ENCODE peak calls at places on chromosomes 13 and 19, in eight cellular contexts. Y is left colon; N is psoas muscle; I is tibial artery; P is esophagus squamous epithelium; X is activated T-helper 1 cell treated with anti-CD3 and anti-CD28 coated beads, Interleukin-12 subunit alpha, Interleukin-12 subunit beta, Interleukin-2, Interleukin-4 antibody, amounts not matched to agents 30 ng/mL and 10 ng/mL and 1 ng/mL, durations not matched to agents 14 hours and 24 hours and 36 hours; A is nucleus accumbens; K is posterior cingulate gyrus. E is an unnamed sample.

GRCh38 chr13:42367836-42368235 is 95.9 kb downstream of the AKAP11 start:
- DNase-seq in Y (no peak), N (no peak), I (no peak), P (no peak), X (no peak), A (no peak), K (no peak), E (no peak)

GRCh38 chr19:37218592-37218935 is 550 bp downstream of the ZNF383 start:
- DNase-seq in Y (no peak), N (no peak), I (no peak), P (no peak), X (no peak), A (no peak), K (no peak), E (no peak)

GRCh38 chr19:19306191-19306590 is 14.1 kb downstream of the SUGP1 start:
- DNase-seq in Y (no peak), N (no peak), I (no peak), P (no peak), X (no peak), A (no peak), K (no peak), E (no peak)

GRCh38 chr13:36353001-36353400 is 6.8 kb upstream of the SPART start:
- DNase-seq in Y (no peak), N (no peak), I (no peak), P (no peak), X (no peak), A (no peak), K (no peak), E (no peak)

GRCh38 chr19:39705578-39706188 is 1.4 kb downstream of the LGALS14 start:
- DNase-seq in Y (no peak), N (no peak), I (no peak), P (no peak), X (peak), A (no peak), K (no peak), E (no peak)

GRCh38 chr19:1261863-1262686 is 7.1 kb upstream of the CIRBP start:
- DNase-seq in Y (peak), N (peak), I (peak), P (no peak), X (no peak), A (peak), K (no peak), E (no peak)

GRCh38 chr19:40217027-40217810 is 965 bp downstream of the TTC9B start:
- DNase-seq in Y (peak), N (peak), I (no peak), P (no peak), X (no peak), A (peak), K (no peak), E (no peak)

GRCh38 chr19:30682576-30683536 is 310.7 kb downstream of the ZNF536 start:
- DNase-seq in Y (no peak), N (peak), I (peak), P (no peak), X (no peak), A (peak), K (peak), E (no peak)

GRCh38 chr13:95253033-95253432 is 48.2 kb downstream of the ABCC4 start:
- DNase-seq in Y (no peak), N (no peak), I (no peak), P (no peak), X (no peak), A (no peak), K (no peak), E (no peak)

GRCh38 chr19:48135411-48135810 is 24.8 kb upstream of the PLA2G4C start:
- DNase-seq in Y (no peak), N (no peak), I (no peak), P (no peak), X (no peak), A (no peak), K (no peak), E (no peak)

GRCh38 chr13:112614835-112615234 is 26.9 kb upstream of the TUBGCP3 start:
- DNase-seq in Y (no peak), N (no peak), I (no peak), P (no peak), X (no peak), A (no peak), K (no peak), E (no peak)

GRCh38 chr13:41259875-41260501 is 3.4 kb downstream of the MTRF1 start:
- DNase-seq in Y (no peak), N (no peak), I (no peak), P (no peak), X (no peak), A (no peak), K (no peak), E (no peak)

GRCh38 chr19:7888145-7888825 is at the start of gene LRRC8E:
- DNase-seq in Y (peak), N (no peak), I (no peak), P (no peak), X (no peak), A (no peak), K (no peak), E (no peak)

GRCh38 chr13:51645154-51645650 is 60.9 kb downstream of the WDFY2 start:
- DNase-seq in Y (no peak), N (no peak), I (no peak), P (no peak), X (no peak), A (no peak), K (no peak), E (no peak)

GRCh38 chr19:1074512-1075283 is 7.7 kb downstream of the ARHGAP45 start:
- DNase-seq in Y (peak), N (peak), I (peak), P (peak), X (peak), A (no peak), K (peak), E (peak)

GRCh38 chr19:48997972-48998371 is 4.3 kb downstream of the RUVBL2 start:
- DNase-seq in Y (no peak), N (peak), I (no peak), P (no peak), X (peak), A (no peak), K (no peak), E (peak)

GRCh38 chr13:21435710-21436151 is 23.4 kb downstream of the ZDHHC20 start:
- DNase-seq in Y (peak), N (peak), I (peak), P (no peak), X (peak), A (no peak), K (no peak), E (no peak)

GRCh38 chr13:27972619-27972877 is 3.4 kb upstream of the CDX2 start:
- DNase-seq in Y (no peak), N (no peak), I (no peak), P (no peak), X (no peak), A (no peak), K (no peak), E (no peak)

GRCh38 chr13:20397896-20398295 is 127.8 kb downstream of the CRYL1 start:
- DNase-seq in Y (no peak), N (no peak), I (no peak), P (no peak), X (no peak), A (no peak), K (no peak), E (no peak)

GRCh38 chr13:22049384-22049783 is 378.5 kb downstream of the FGF9 start:
- DNase-seq in Y (no peak), N (no peak), I (no peak), P (no peak), X (no peak), A (no peak), K (no peak), E (no peak)

GRCh38 chr19:45901432-45901903 is 945 bp downstream of the MYPOP start:
- DNase-seq in Y (no peak), N (peak), I (peak), P (no peak), X (no peak), A (no peak), K (no peak), E (peak)

GRCh38 chr19:18433039-18433691 is 4.8 kb downstream of the ISYNA1 start:
- DNase-seq in Y (no peak), N (no peak), I (no peak), P (no peak), X (no peak), A (no peak), K (no peak), E (no peak)